ENCODE peak calls at places on chromosomes 1 and 21, in seven cellular contexts. Y is transverse colon, O is body of pancreas, V is ovary, I is prostate gland, N is Peyer's patch, A is heart left ventricle. P is an unnamed sample.

GRCh38 chr1:35264035-35264434 is 4.5 kb upstream of the ZMYM4 start:
- DNase-seq in N (no peak), O (no peak), Y (no peak), I (no peak), V (no peak), A (no peak), P (peak; percentile 62)

GRCh38 chr1:21149430-21149861 is 27.3 kb downstream of the EIF4G3 start:
- DNase-seq in V (no peak), I (peak; percentile 68), O (peak; percentile 52), A (no peak), N (no peak), Y (peak; percentile 40), P (peak; percentile 39)

GRCh38 chr1:52348704-52349301 is 17.2 kb downstream of the CC2D1B start:
- DNase-seq in A (no peak), I (peak; percentile 17), V (no peak), O (no peak), Y (no peak), N (no peak), P (no peak)

GRCh38 chr1:36151845-36152203 is 2.5 kb upstream of the TRAPPC3 start:
- DNase-seq in N (peak; percentile 81), I (no peak), O (no peak), Y (peak; percentile 61), A (no peak), V (no peak), P (no peak)

GRCh38 chr1:160837558-160838205 is 25.0 kb downstream of the CD244 start:
- DNase-seq in I (no peak), N (peak; percentile 87), V (peak; percentile 34), O (peak; percentile 37), A (peak; percentile 82), Y (peak; percentile 68), P (peak; percentile 83)

GRCh38 chr21:34305605-34306235 is 58.1 kb upstream of the KCNE2 start:
- DNase-seq in Y (no peak), I (no peak), N (no peak), V (no peak), A (no peak), O (no peak), P (no peak)

GRCh38 chr1:191022856-191023255 is 545.2 kb upstream of the BRINP3 start:
- DNase-seq in V (no peak), Y (no peak), A (no peak), O (no peak), N (no peak), I (no peak), P (no peak)

GRCh38 chr21:29335720-29336119 is 37.0 kb downstream of the BACH1 start:
- DNase-seq in N (no peak), A (no peak), I (no peak), Y (no peak), O (no peak), V (no peak), P (no peak)

GRCh38 chr1:31715097-31715872 is 11.5 kb upstream of the COL16A1 start:
- DNase-seq in I (peak; percentile 39), N (peak; percentile 66), Y (peak; percentile 93), O (peak; percentile 78), A (peak; percentile 96), V (peak; percentile 96), P (peak; percentile 96)

GRCh38 chr1:235950318-235950717 is 83.6 kb upstream of the LYST start:
- DNase-seq in Y (no peak), O (no peak), A (no peak), N (no peak), V (no peak), I (no peak), P (no peak)

GRCh38 chr1:21876267-21876666 is 60.8 kb downstream of the HSPG2 start:
- DNase-seq in V (no peak), Y (no peak), N (no peak), O (no peak), I (no peak), A (no peak), P (no peak)

GRCh38 chr1:206560021-206560716 is 52.1 kb downstream of the EIF2D start:
- DNase-seq in N (no peak), A (no peak), V (no peak), O (peak; percentile 54), Y (no peak), I (no peak), P (peak; percentile 75)

GRCh38 chr1:32817815-32818786 is 648 bp downstream of the S100PBP start:
- DNase-seq in I (peak; percentile 74), N (peak; percentile 58), V (peak; percentile 77), Y (peak; percentile 77), O (peak; percentile 74), A (peak; percentile 89), P (peak; percentile 96)

GRCh38 chr1:157334041-157334440 is 195.8 kb upstream of the ETV3 start:
- DNase-seq in V (no peak), I (no peak), N (no peak), Y (no peak), A (no peak), O (no peak), P (no peak)

GRCh38 chr1:193909406-193909805 is 723.0 kb upstream of the B3GALT2 start:
- DNase-seq in N (no peak), I (no peak), A (no peak), V (no peak), Y (no peak), O (no peak), P (no peak)

GRCh38 chr1:31955917-31956736 is 18.0 kb upstream of the PTP4A2 start:
- DNase-seq in Y (peak; percentile 86), V (peak; percentile 75), N (peak; percentile 81), O (peak; percentile 93), A (peak; percentile 76), I (peak; percentile 78), P (peak; percentile 77)

GRCh38 chr1:58763214-58763613 is 20.6 kb downstream of the JUN start:
- DNase-seq in V (no peak), N (no peak), O (no peak), I (no peak), A (no peak), Y (no peak), P (no peak)

GRCh38 chr1:3185896-3186525 is 117.0 kb downstream of the PRDM16 start:
- DNase-seq in N (no peak), O (no peak), Y (no peak), A (no peak), V (no peak), I (no peak), P (no peak)

GRCh38 chr1:17010601-17011438 is 908 bp downstream of the ATP13A2 start:
- DNase-seq in N (no peak), I (no peak), V (peak; percentile 66), Y (peak; percentile 66), O (peak; percentile 66), A (peak; percentile 84), P (peak; percentile 50)

GRCh38 chr1:44808938-44809917 is 905 bp downstream of the BTBD19 start:
- DNase-seq in A (peak; percentile 73), O (peak; percentile 77), V (peak; percentile 57), Y (peak; percentile 68), N (peak; percentile 90), I (no peak), P (peak; percentile 36)

GRCh38 chr1:44806704-44807363 is at the start of gene DYNLT4:
- DNase-seq in I (no peak), O (peak; percentile 20), Y (no peak), N (no peak), A (peak; percentile 39), V (peak; percentile 58), P (no peak)

GRCh38 chr1:44806025-44806703 is 987 bp downstream of the DYNLT4 start:
- DNase-seq in I (no peak), V (peak; percentile 64), N (no peak), Y (peak; percentile 8), O (peak; percentile 2), A (peak; percentile 67), P (no peak)

GRCh38 chr1:44808063-44808937 is at the start of gene BTBD19:
- DNase-seq in O (peak; percentile 72), I (no peak), A (peak; percentile 92), N (no peak), V (peak; percentile 93), Y (peak; percentile 64), P (peak; percentile 88)

GRCh38 chr1:44807364-44808062 is 362 bp upstream of the DYNLT4 start:
- DNase-seq in Y (peak; percentile 97), O (peak; percentile 98), N (peak; percentile 99), I (peak; percentile 84), V (peak; percentile 97), A (peak; percentile 97), P (peak; percentile 97)
- TF ChIP-seq POLR2A in Y (peak; percentile 60), O (no peak), N (no peak), I (peak; percentile 45), V (peak; percentile 46), A (no peak), P (no peak)

DNA sequence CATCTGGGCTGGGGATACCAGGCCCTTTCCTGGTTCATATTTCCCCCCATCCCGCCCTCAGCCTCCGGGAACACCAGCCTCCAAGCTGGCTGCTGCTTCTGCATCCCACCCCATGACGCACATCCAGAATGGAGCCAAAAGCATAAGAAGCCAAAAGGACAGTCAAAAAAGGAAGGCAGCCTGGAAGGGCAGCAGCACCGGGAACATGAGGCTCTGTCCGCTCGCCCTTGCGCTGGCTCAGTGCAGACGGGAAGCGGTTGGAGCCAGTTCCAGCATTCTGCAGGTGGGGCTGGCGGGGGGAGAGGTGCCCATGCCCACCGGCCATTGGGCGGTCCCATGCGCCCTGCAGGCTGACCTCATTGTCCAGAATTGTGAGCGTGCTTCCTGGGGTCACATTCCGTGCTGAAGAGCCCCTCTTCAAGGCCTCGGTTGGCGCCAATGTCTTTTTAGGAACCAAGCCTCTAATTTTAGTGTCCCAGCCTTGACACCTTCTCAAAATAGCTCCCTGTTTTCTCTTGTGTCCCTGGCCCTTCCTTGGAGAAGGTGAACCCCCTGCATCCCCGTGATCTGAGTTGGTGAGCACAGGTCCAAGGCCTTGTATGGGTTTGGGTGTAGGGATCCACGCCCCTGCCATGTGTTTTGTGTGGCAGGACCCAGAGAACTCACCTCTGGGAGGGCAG is 28.4 kb upstream of the NPPB start:
- DNase-seq in I (no peak), O (no peak), Y (no peak), V (no peak), N (no peak), A (peak; percentile 80), P (peak; percentile 30)
- H3K4me1 ChIP-seq in I (no peaks in the 10 kb centered on the region), O (peaks cover 9% of the 10 kb centered on the region), Y (peaks cover 3% of the 10 kb centered on the region), V (no peaks in the 10 kb centered on the region), N (no peaks in the 10 kb centered on the region), A (peaks cover 37% of the 10 kb centered on the region), P (no peaks in the 10 kb centered on the region)

DNA sequence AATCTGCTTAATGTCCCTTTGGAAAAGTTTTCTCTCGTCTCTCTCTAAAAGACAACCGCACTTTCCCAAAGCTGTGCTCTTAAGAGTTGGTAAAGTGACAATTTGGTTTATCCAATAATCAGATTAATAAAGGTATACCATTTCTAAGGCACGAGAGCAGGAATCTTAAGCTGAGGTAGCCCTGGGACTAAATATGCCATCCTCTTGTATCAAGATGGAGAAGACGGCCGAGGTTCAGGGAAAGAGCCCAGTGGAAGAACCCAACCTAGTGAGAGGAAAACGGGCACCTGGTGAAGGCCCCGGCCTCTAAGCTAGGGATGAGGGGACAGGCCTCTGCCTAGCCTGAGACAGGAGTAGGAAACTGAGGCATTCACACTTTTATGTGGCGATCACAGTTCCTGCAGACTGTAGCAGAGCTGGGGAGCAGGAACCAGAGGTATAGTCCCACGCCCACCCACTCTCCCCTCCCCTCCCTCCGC is 334 bp upstream of the SARS1 start:
- DNase-seq in O (no peak), Y (no peak), I (no peak), A (no peak), V (no peak), N (no peak), P (no peak)
- H3K27ac ChIP-seq in O (peak overlapping the region; percentile 76), Y (peak overlapping the region; percentile 94), I (peak overlapping the region; percentile 87), A (peak overlapping the region; percentile 91), V (no peak overlapping the region), N (peak overlapping the region; percentile 79), P (peak overlapping the region; percentile 92)

DNA sequence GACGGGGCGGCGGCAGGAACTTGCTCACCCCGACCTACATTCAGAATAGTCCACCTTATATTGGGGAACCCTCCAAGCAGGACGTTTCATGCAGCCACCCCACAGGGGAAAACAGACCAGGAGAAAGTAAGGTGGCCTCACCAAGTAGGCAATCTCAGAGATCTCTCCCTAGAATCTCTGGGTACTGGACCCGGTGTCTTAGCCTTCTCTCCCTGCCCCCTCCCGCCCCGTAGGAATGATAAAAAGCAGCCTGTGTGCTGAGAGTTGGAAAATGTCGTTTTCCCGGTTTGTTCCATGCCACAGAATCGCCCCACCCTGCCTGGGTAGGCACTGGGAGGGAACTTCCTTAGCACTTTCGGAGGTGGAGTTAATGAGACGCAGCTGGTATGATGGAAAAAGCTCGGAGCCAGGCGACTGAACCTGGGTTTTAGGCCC is 789 bp upstream of the PTPN14 start:
- DNase-seq in N (peak; percentile 16), I (peak; percentile 76), O (peak; percentile 78), A (peak; percentile 69), V (peak; percentile 55), Y (peak; percentile 65), P (peak; percentile 85)
- TF ChIP-seq POLR2A in N (peak; percentile 10), I (no peak), O (no peak), A (no peak), V (no peak), Y (no peak), P (no peak)